ENCODE peak calls at places on chromosomes 1 and 21, in ten cellular contexts. W is NCI-H1105; T is stimulated activated CD8-positive, alpha-beta memory T cell treated with anti-CD3 and anti-CD28 coated beads, Interleukin-2, amount 100 ng/mL, for 1 hour; A is CD8-positive, alpha-beta T cell; O is activated naive CD8-positive, alpha-beta T cell treated with anti-CD3 and anti-CD28 coated beads, Interleukin-2, amount 50 U/mL, for 24 hours; E is cerebellum; G is kidney tubule cell; R is NB4; P is stromal cell of bone marrow; D is stimulated activated CD4-positive, alpha-beta T cell treated with anti-CD3 and anti-CD28 coated beads, Interleukin-2, amount 100 ng/mL, for 4 hours. M is an unnamed sample.

GRCh38 chr1:217465102-217465501 is 165.8 kb downstream of the GPATCH2 start:
- DNase-seq in D (no peak), O (no peak), A (no peak), P (no peak), G (no peak), E (no peak), R (no peak), W (no peak), T (no peak), M (no peak)

GRCh38 chr21:32427958-32428623 is 15.6 kb downstream of the EVA1C start:
- DNase-seq in E (no peak), O (no peak), A (no peak), T (no peak), G (no peak), R (no peak), P (no peak), W (no peak), D (no peak), M (no peak)

GRCh38 chr1:42282867-42283583 is 52.0 kb downstream of the FOXJ3 start:
- DNase-seq in W (no peak), D (no peak), O (no peak), A (no peak), R (peak; percentile 51), T (no peak), E (no peak), G (peak; percentile 49), P (no peak), M (no peak)

GRCh38 chr21:38330671-38331070 is 73.9 kb downstream of the KCNJ15 start:
- DNase-seq in D (no peak), P (no peak), E (no peak), G (no peak), W (no peak), A (no peak), O (no peak), T (no peak), R (no peak), M (no peak)

GRCh38 chr1:150009604-150010387 is 730 bp downstream of the OTUD7B start:
- DNase-seq in P (peak; percentile 80), W (peak; percentile 16), E (peak; percentile 34), O (peak; percentile 52), R (peak; percentile 47), A (peak; percentile 30), D (peak; percentile 58), G (peak; percentile 80), T (no peak), M (peak; percentile 19)

GRCh38 chr1:6113116-6113515 is 67.0 kb downstream of the CHD5 start:
- DNase-seq in G (no peak), A (no peak), E (no peak), R (no peak), W (no peak), T (no peak), D (no peak), P (no peak), O (no peak), M (no peak)

GRCh38 chr1:234875953-234876814 is 252.5 kb downstream of the TOMM20 start:
- DNase-seq in T (no peak), A (no peak), D (no peak), W (no peak), G (no peak), P (no peak), E (no peak), O (peak; percentile 65), R (peak; percentile 97), M (no peak)

GRCh38 chr21:27448960-27449359 is 482.1 kb upstream of the ADAMTS5 start:
- DNase-seq in O (no peak), E (no peak), T (no peak), P (no peak), R (no peak), W (no peak), G (no peak), D (no peak), A (no peak), M (no peak)

GRCh38 chr1:200275816-200276453 is 133.9 kb downstream of the ZNF281 start:
- DNase-seq in D (no peak), A (no peak), E (no peak), O (no peak), W (no peak), R (no peak), P (no peak), G (no peak), T (no peak), M (no peak)

GRCh38 chr1:204081791-204082513 is 9.0 kb downstream of the SOX13 start:
- DNase-seq in D (no peak), O (no peak), E (no peak), W (no peak), P (no peak), T (no peak), A (no peak), G (no peak), R (no peak), M (no peak)

GRCh38 chr1:180842890-180843289 is 69.8 kb upstream of the KIAA1614 start:
- DNase-seq in T (no peak), G (no peak), D (no peak), O (no peak), R (no peak), P (no peak), E (no peak), W (no peak), A (no peak), M (no peak)

GRCh38 chr1:231091853-231092301 is 51.8 kb upstream of the FAM89A start:
- DNase-seq in R (peak; percentile 68), P (no peak), A (peak; percentile 41), G (peak; percentile 20), E (no peak), W (no peak), T (no peak), O (peak; percentile 47), D (no peak), M (peak; percentile 71)

GRCh38 chr21:15080504-15080903 is 15.7 kb upstream of the NRIP1 start:
- DNase-seq in D (no peak), T (no peak), E (no peak), O (no peak), P (no peak), G (peak; percentile 20), W (peak; percentile 42), A (no peak), R (no peak), M (no peak)

GRCh38 chr21:42527489-42528158 is 14.0 kb downstream of the SLC37A1 start:
- DNase-seq in A (peak; percentile 54), O (peak; percentile 38), G (no peak), W (no peak), T (no peak), R (no peak), E (no peak), P (no peak), D (peak; percentile 25), M (no peak)

GRCh38 chr1:23352096-23352695 is 8.1 kb upstream of the HNRNPR start:
- DNase-seq in E (no peak), T (no peak), D (no peak), P (no peak), A (no peak), O (no peak), R (no peak), W (no peak), G (no peak), M (no peak)

GRCh38 chr1:46081620-46082019 is 50.8 kb downstream of the PIK3R3 start:
- DNase-seq in R (no peak), P (no peak), T (no peak), E (no peak), W (no peak), O (no peak), G (no peak), A (no peak), D (no peak), M (no peak)

GRCh38 chr1:161038523-161039153 is at the start of gene TSTD1:
- DNase-seq in R (no peak), T (peak; percentile 69), A (peak; percentile 85), D (peak; percentile 83), W (peak; percentile 80), O (peak; percentile 89), P (no peak), E (peak; percentile 20), G (peak; percentile 79), M (peak; percentile 49)

GRCh38 chr1:224846119-224846907 is 83.2 kb upstream of the DNAH14 start:
- DNase-seq in A (no peak), W (no peak), R (no peak), O (no peak), G (no peak), D (no peak), E (no peak), T (no peak), P (no peak), M (no peak)

GRCh38 chr21:35968564-35968963 is 91.8 kb downstream of the SETD4 start:
- DNase-seq in O (no peak), E (no peak), T (no peak), R (no peak), W (no peak), D (no peak), P (no peak), G (no peak), A (no peak), M (no peak)

GRCh38 chr1:75132421-75133381 is 1.5 kb upstream of the LHX8 start:
- DNase-seq in D (no peak), W (no peak), A (no peak), G (no peak), R (no peak), T (no peak), O (no peak), P (no peak), E (no peak), M (no peak)

GRCh38 chr1:165871311-165872067 is 44.1 kb downstream of the UCK2 start:
- DNase-seq in D (peak; percentile 15), W (no peak), O (peak; percentile 68), A (peak; percentile 44), T (no peak), E (no peak), P (peak; percentile 12), G (peak; percentile 82), R (peak; percentile 97), M (peak; percentile 31)

GRCh38 chr21:21029159-21029558 is 30.9 kb downstream of the NCAM2 start:
- DNase-seq in W (no peak), G (no peak), A (no peak), P (no peak), O (no peak), E (no peak), D (no peak), R (peak; percentile 18), T (no peak), M (no peak)